ENCODE peak calls at places on chromosomes 4 and X, in seven cellular contexts. S is stomach, M is left ventricle myocardium inferior, Y is AG09309, F is nephron progenitor cell, T is WTC11, W is lower leg skin. D is an unnamed sample.

GRCh38 chr4:87101543-87102199 is 118.7 kb downstream of the KLHL8 start:
- DNase-seq in Y (no peak), S (no peak), F (no peak), W (no peak), M (no peak), T (no peak), D (no peak)

GRCh38 chrX:7266261-7266660 is 118.3 kb upstream of the PUDP start:
- DNase-seq in S (no peak), M (no peak), Y (no peak), T (no peak), W (no peak), F (no peak), D (no peak)

GRCh38 chr4:61301285-61301684 is 101.2 kb downstream of the ADGRL3 start:
- DNase-seq in Y (no peak), T (no peak), S (no peak), F (no peak), M (no peak), W (no peak), D (no peak)

GRCh38 chr4:74217365-74217764 is 59.4 kb downstream of the MTHFD2L start:
- DNase-seq in F (no peak), S (no peak), W (no peak), Y (no peak), T (no peak), M (no peak), D (no peak)

GRCh38 chrX:109535578-109535977 is 1.1 kb upstream of the NXT2 start:
- DNase-seq in T (no peak), F (no peak), W (no peak), M (no peak), Y (no peak), S (no peak), D (no peak)

GRCh38 chr4:130238121-130238520 is 1142.2 kb downstream of the C4orf33 start:
- DNase-seq in M (no peak), S (no peak), W (no peak), F (no peak), T (no peak), Y (no peak), D (no peak)

GRCh38 chr4:161642708-161643107 is 521.1 kb downstream of the FSTL5 start:
- DNase-seq in W (no peak), M (no peak), F (no peak), T (no peak), S (no peak), Y (no peak), D (no peak)

GRCh38 chr4:65416875-65417274 is 253.4 kb downstream of the EPHA5 start:
- DNase-seq in F (no peak), Y (no peak), W (no peak), T (no peak), S (peak; percentile 92), M (peak; percentile 26), D (no peak)

GRCh38 chrX:133297284-133297683 is 79.1 kb upstream of the TFDP3 start:
- DNase-seq in S (no peak), W (no peak), F (no peak), T (no peak), M (no peak), Y (peak; percentile 20), D (no peak)

GRCh38 chrX:39730671-39731389 is 366.9 kb downstream of the BCOR start:
- DNase-seq in S (peak; percentile 69), Y (peak; percentile 83), F (peak; percentile 62), T (peak; percentile 60), W (peak; percentile 91), M (peak; percentile 69), D (no peak)

GRCh38 chr4:182019148-182019652 is 224.0 kb upstream of the TENM3 start:
- DNase-seq in F (no peak), Y (no peak), M (no peak), T (no peak), S (no peak), W (no peak), D (no peak)

GRCh38 chr4:110640608-110641007 is 17.7 kb upstream of the PITX2 start:
- DNase-seq in W (no peak), F (no peak), T (no peak), M (no peak), S (no peak), Y (no peak), D (no peak)

GRCh38 chr4:110106946-110107325 is 91.5 kb downstream of the ELOVL6 start:
- DNase-seq in T (no peak), W (no peak), S (no peak), F (no peak), M (no peak), Y (no peak), D (no peak)

GRCh38 chrX:130246084-130246483 is 22.6 kb downstream of the ZNF280C start:
- DNase-seq in F (no peak), T (no peak), S (no peak), W (no peak), Y (no peak), M (no peak), D (no peak)

GRCh38 chr4:133555671-133556070 is 406.6 kb downstream of the PCDH10 start:
- DNase-seq in S (no peak), W (no peak), Y (no peak), F (no peak), T (no peak), M (no peak), D (no peak)

GRCh38 chr4:10458190-10458589 is 964 bp upstream of the ZNF518B start:
- DNase-seq in F (no peak), S (no peak), Y (no peak), M (no peak), T (peak; percentile 20), W (no peak), D (no peak)

GRCh38 chrX:43813898-43814297 is 68.4 kb downstream of the MAOB start:
- DNase-seq in T (peak; percentile 36), Y (no peak), F (peak; percentile 12), W (no peak), M (no peak), S (no peak), D (no peak)

GRCh38 chr4:7769936-7770674 is 169.6 kb downstream of the AFAP1 start:
- DNase-seq in M (peak; percentile 15), Y (no peak), F (no peak), S (no peak), T (peak; percentile 52), W (no peak), D (no peak)

GRCh38 chr4:124118061-124118460 is 594.5 kb downstream of the ANKRD50 start:
- DNase-seq in Y (no peak), S (no peak), M (no peak), W (no peak), T (no peak), F (no peak), D (no peak)

GRCh38 chrX:47501226-47502071 is 18.4 kb upstream of the ZNF41 start:
- DNase-seq in Y (peak; percentile 78), F (no peak), T (no peak), S (no peak), W (no peak), M (no peak), D (no peak)

GRCh38 chrX:47500541-47500940 is 17.5 kb upstream of the ZNF41 start:
- DNase-seq in M (no peak), Y (no peak), T (no peak), F (no peak), W (no peak), S (no peak), D (no peak)

GRCh38 chrX:47499291-47499690 is 16.3 kb upstream of the ZNF41 start:
- DNase-seq in T (no peak), F (no peak), M (no peak), W (no peak), Y (no peak), S (no peak), D (no peak)

GRCh38 chrX:47498411-47498810 is 15.4 kb upstream of the ZNF41 start:
- DNase-seq in Y (no peak), T (no peak), W (no peak), S (no peak), M (no peak), F (no peak), D (no peak)

DNA sequence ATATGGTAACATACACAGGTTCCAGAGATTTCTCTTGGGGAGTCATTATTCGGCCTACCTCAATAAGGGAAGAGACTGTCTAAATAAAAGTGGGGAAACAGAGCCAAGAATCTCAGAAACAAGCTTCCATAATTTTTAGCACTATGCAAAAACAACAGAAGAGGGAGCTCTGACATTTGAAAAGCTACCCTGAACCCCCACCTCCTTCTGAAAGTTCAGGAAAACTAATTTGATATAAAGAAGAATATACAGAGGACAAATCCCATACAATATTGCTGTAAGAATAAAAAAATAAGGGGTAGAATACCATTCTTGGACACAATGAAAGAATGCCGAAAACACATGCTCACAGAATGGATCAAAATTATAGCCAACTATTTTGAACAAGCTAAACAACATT is 14.3 kb upstream of the ZNF41 start:
- DNase-seq in W (no peak), Y (no peak), M (no peak), S (no peak), T (no peak), F (no peak), D (no peak)
- TF ChIP-seq CTCF in W (no peak), Y (peak; percentile 45), M (peak; percentile 42), S (no peak), T (no peak), F (peak; percentile 5), D (peak; percentile 30)

DNA sequence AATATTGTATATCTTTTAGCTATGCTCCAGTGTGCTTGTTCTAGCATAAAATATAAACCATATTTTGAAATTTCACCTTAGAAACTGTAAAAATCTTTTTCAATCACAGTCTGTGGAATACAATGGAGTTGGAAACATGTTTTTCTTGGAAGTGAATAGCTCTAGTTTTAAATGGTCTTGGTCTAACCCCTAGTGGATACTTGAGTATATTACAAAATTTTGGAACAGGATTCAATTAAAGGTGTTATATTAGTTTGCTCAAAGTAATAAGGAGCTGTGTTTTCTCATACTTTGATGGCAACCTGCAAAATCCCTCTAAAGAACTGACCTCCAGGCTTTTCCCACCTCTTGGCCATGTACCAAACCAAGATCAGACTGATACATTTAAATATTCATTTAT is 48.2 kb downstream of the STK26 start:
- DNase-seq in Y (peak; percentile 3), F (no peak), W (no peak), T (no peak), M (no peak), S (no peak), D (no peak)
- TF ChIP-seq CTCF in Y (peak; percentile 29), F (no peak), W (no peak), T (no peak), M (peak; percentile 22), S (no peak), D (peak; percentile 51)

GRCh38 chrX:53422091-53422914 is at the start of the genes RIBC1 and SMC1A:
- DNase-seq in Y (peak; percentile 92), S (peak; percentile 99), M (peak; percentile 94), F (peak; percentile 94), W (peak; percentile 99), T (peak; percentile 95), D (peak; percentile 89)
- TF ChIP-seq CTCF in Y (no peak), S (no peak), M (no peak), F (no peak), W (no peak), T (no peak), D (no peak)

GRCh38 chr4:6341696-6342095 is 72.0 kb downstream of the WFS1 start:
- DNase-seq in F (no peak), T (no peak), M (no peak), S (no peak), Y (no peak), W (no peak), D (no peak)

GRCh38 chr4:6342530-6343293 is 73.1 kb downstream of the WFS1 start:
- DNase-seq in T (no peak), M (peak; percentile 70), W (no peak), F (no peak), Y (no peak), S (no peak), D (no peak)

GRCh38 chr4:6345866-6346265 is 76.2 kb downstream of the WFS1 start:
- DNase-seq in T (no peak), M (peak; percentile 3), Y (no peak), W (no peak), S (no peak), F (no peak), D (no peak)

GRCh38 chr4:6345096-6345830 is 75.6 kb downstream of the WFS1 start:
- DNase-seq in F (no peak), S (no peak), Y (no peak), W (no peak), M (peak; percentile 9), T (no peak), D (no peak)

GRCh38 chr4:6343950-6344408 is 74.3 kb downstream of the WFS1 start:
- DNase-seq in T (no peak), W (no peak), S (peak; percentile 65), F (no peak), M (no peak), Y (peak; percentile 45), D (no peak)
- TF ChIP-seq CTCF in T (no peak), W (no peak), S (no peak), F (no peak), M (no peak), Y (peak; percentile 19), D (peak; percentile 20)

D was measured in progenitor cell of endocrine pancreas.